ENCODE peak calls at places on chromosomes 3 and 15, in ten cellular contexts. C is left ventricle myocardium inferior, B is breast epithelium, A is hepatocyte, Q is uterus, O is Peyer's patch, J is heart right ventricle, V is heart left ventricle, G is RWPE1, P is HL-60. K is an unnamed sample.

GRCh38 chr15:20386198-20386597 is 155.4 kb downstream of the GOLGA6L6 start:
- DNase-seq in C (no peak), B (no peak), A (no peak), Q (no peak), O (no peak), J (no peak), V (no peak), G (no peak), P (no peak), K (no peak)

GRCh38 chr3:43330981-43331380 is 44.6 kb downstream of the SNRK start:
- DNase-seq in C (no peak), B (no peak), A (no peak), Q (no peak), O (no peak), J (no peak), V (no peak), G (no peak), P (no peak), K (no peak)

GRCh38 chr3:4065080-4065479 is 238.1 kb upstream of the SETMAR start:
- DNase-seq in C (no peak), B (no peak), A (no peak), Q (no peak), O (no peak), J (no peak), V (no peak), G (no peak), P (no peak), K (no peak)

GRCh38 chr3:33377931-33378330 is 62.3 kb downstream of the UBP1 start:
- DNase-seq in C (no peak), B (no peak), A (no peak), Q (no peak), O (no peak), J (no peak), V (no peak), G (no peak), P (no peak), K (no peak)

GRCh38 chr3:63946753-63947152 is 34.6 kb upstream of the SCAANT1 start:
- DNase-seq in C (no peak), B (no peak), A (no peak), Q (no peak), O (no peak), J (no peak), V (no peak), G (no peak), P (no peak), K (no peak)

GRCh38 chr3:54760226-54760625 is 167.6 kb downstream of the LRTM1 start:
- DNase-seq in C (no peak), B (no peak), A (no peak), Q (no peak), O (no peak), J (no peak), V (no peak), G (no peak), P (no peak), K (no peak)

GRCh38 chr3:125219261-125219701 is 6.7 kb upstream of the SLC12A8 start:
- DNase-seq in C (no peak), B (no peak), A (peak), Q (no peak), O (peak), J (no peak), V (no peak), G (no peak), P (no peak), K (no peak)

GRCh38 chr3:63061449-63061848 is 186.2 kb upstream of the CADPS start:
- DNase-seq in C (no peak), B (no peak), A (no peak), Q (no peak), O (no peak), J (no peak), V (no peak), G (no peak), P (no peak), K (no peak)

GRCh38 chr15:92005154-92005553 is 151.6 kb downstream of the SLCO3A1 start:
- DNase-seq in C (no peak), B (no peak), A (no peak), Q (no peak), O (no peak), J (no peak), V (no peak), G (no peak), P (no peak), K (no peak)

GRCh38 chr3:127394984-127395662 is 107.3 kb upstream of the PRR20G start:
- DNase-seq in C (peak), B (no peak), A (no peak), Q (no peak), O (no peak), J (no peak), V (no peak), G (no peak), P (no peak), K (no peak)

GRCh38 chr3:155619118-155619915 is 125.6 kb downstream of the PLCH1 start:
- DNase-seq in C (no peak), B (no peak), A (no peak), Q (no peak), O (no peak), J (no peak), V (no peak), G (no peak), P (no peak), K (no peak)

GRCh38 chr3:98741121-98741716 is 21.9 kb upstream of the ST3GAL6 start:
- DNase-seq in C (no peak), B (no peak), A (peak), Q (no peak), O (no peak), J (no peak), V (no peak), G (peak), P (no peak), K (no peak)

GRCh38 chr3:123158330-123158729 is 43.4 kb upstream of the SEC22A start:
- DNase-seq in C (no peak), B (no peak), A (no peak), Q (no peak), O (peak), J (no peak), V (no peak), G (no peak), P (no peak), K (no peak)

GRCh38 chr15:62935300-62936081 is 107.1 kb upstream of the TPM1 start:
- DNase-seq in C (no peak), B (no peak), A (no peak), Q (no peak), O (no peak), J (no peak), V (no peak), G (no peak), P (no peak), K (no peak)

GRCh38 chr15:68634122-68634482 is 55.3 kb downstream of the CORO2B start:
- DNase-seq in C (no peak), B (no peak), A (no peak), Q (no peak), O (no peak), J (no peak), V (no peak), G (no peak), P (no peak), K (no peak)

GRCh38 chr15:88220443-88221186 is 35.9 kb downstream of the NTRK3 start:
- DNase-seq in C (no peak), B (no peak), A (no peak), Q (no peak), O (no peak), J (no peak), V (no peak), G (no peak), P (no peak), K (no peak)

GRCh38 chr3:63479661-63480035 is 172.8 kb upstream of the SNTN start:
- DNase-seq in C (no peak), B (no peak), A (no peak), Q (peak), O (no peak), J (no peak), V (no peak), G (no peak), P (no peak), K (no peak)

GRCh38 chr3:61848885-61849284 is 287.5 kb downstream of the PTPRG start:
- DNase-seq in C (no peak), B (no peak), A (no peak), Q (no peak), O (no peak), J (no peak), V (peak), G (peak), P (no peak), K (no peak)

GRCh38 chr3:112667599-112667998 is 26.7 kb upstream of the CCDC80 start:
- DNase-seq in C (no peak), B (no peak), A (no peak), Q (no peak), O (no peak), J (no peak), V (no peak), G (no peak), P (no peak), K (no peak)

GRCh38 chr15:62870216-62870615 is 172.3 kb upstream of the TPM1 start:
- DNase-seq in C (no peak), B (no peak), A (no peak), Q (no peak), O (no peak), J (no peak), V (no peak), G (no peak), P (no peak), K (no peak)

GRCh38 chr15:48145923-48146322 is 25.1 kb downstream of the SLC24A5 start:
- DNase-seq in C (no peak), B (no peak), A (no peak), Q (no peak), O (no peak), J (no peak), V (no peak), G (no peak), P (no peak), K (no peak)

GRCh38 chr3:46383946-46384330 is 13.2 kb downstream of the CCR5 start:
- DNase-seq in C (no peak), B (no peak), A (no peak), Q (no peak), O (peak), J (no peak), V (no peak), G (no peak), P (no peak), K (no peak)

GRCh38 chr15:72117448-72117697 is 577 bp downstream of the MYO9A start:
- DNase-seq in C (peak), B (peak), A (peak), Q (peak), O (peak), J (peak), V (peak), G (peak), P (no peak), K (peak)

GRCh38 chr15:51982770-51983103 is 11.2 kb upstream of the LEO1 start:
- DNase-seq in C (no peak), B (no peak), A (no peak), Q (no peak), O (no peak), J (no peak), V (no peak), G (peak), P (no peak), K (no peak)

GRCh38 chr15:90936823-90937222 is 1.7 kb downstream of the UNC45A start:
- DNase-seq in C (no peak), B (no peak), A (no peak), Q (no peak), O (no peak), J (no peak), V (no peak), G (no peak), P (no peak), K (no peak)

GRCh38 chr3:12954891-12955650 is 113.7 kb upstream of the RPL32 start:
- DNase-seq in C (peak), B (peak), A (peak), Q (peak), O (peak), J (peak), V (peak), G (peak), P (peak), K (peak)

GRCh38 chr3:117059990-117060338 is 350.4 kb downstream of the TUSC7 start:
- DNase-seq in C (no peak), B (no peak), A (no peak), Q (no peak), O (no peak), J (no peak), V (no peak), G (no peak), P (no peak), K (no peak)

GRCh38 chr3:117059054-117059989 is 349.7 kb downstream of the TUSC7 start:
- DNase-seq in C (no peak), B (no peak), A (peak), Q (no peak), O (no peak), J (no peak), V (no peak), G (no peak), P (peak), K (no peak)

GRCh38 chr3:117052356-117052755 is 342.8 kb downstream of the TUSC7 start:
- DNase-seq in C (no peak), B (no peak), A (no peak), Q (no peak), O (no peak), J (no peak), V (no peak), G (no peak), P (no peak), K (no peak)

GRCh38 chr3:117054551-117054950 is 345.0 kb downstream of the TUSC7 start:
- DNase-seq in C (no peak), B (no peak), A (no peak), Q (no peak), O (no peak), J (no peak), V (no peak), G (no peak), P (no peak), K (no peak)
- H3K27ac ChIP-seq in C (no peak), B (no peak), A (no peak), Q (no peak), O (no peak), J (no peak), V (no peak), G (no peak), P (no peak), K (no peak)

GRCh38 chr15:67422296-67422695 is 98.6 kb upstream of the C15orf61 start:
- DNase-seq in C (no peak), B (no peak), A (no peak), Q (no peak), O (no peak), J (no peak), V (no peak), G (no peak), P (no peak), K (no peak)

GRCh38 chr15:67416891-67417290 is 104.0 kb upstream of the C15orf61 start:
- DNase-seq in C (no peak), B (no peak), A (no peak), Q (no peak), O (no peak), J (no peak), V (no peak), G (no peak), P (no peak), K (no peak)

GRCh38 chr15:67419705-67420104 is 101.2 kb upstream of the C15orf61 start:
- DNase-seq in C (no peak), B (no peak), A (no peak), Q (no peak), O (no peak), J (no peak), V (no peak), G (no peak), P (no peak), K (no peak)

GRCh38 chr15:67420137-67420536 is 100.8 kb upstream of the C15orf61 start:
- DNase-seq in C (no peak), B (no peak), A (no peak), Q (no peak), O (no peak), J (no peak), V (no peak), G (no peak), P (no peak), K (no peak)

GRCh38 chr15:67421105-67421504 is 99.8 kb upstream of the C15orf61 start:
- DNase-seq in C (no peak), B (no peak), A (no peak), Q (no peak), O (no peak), J (no peak), V (no peak), G (no peak), P (no peak), K (no peak)
- TF ChIP-seq CTCF in C (no peak), B (no peak), A (no peak), Q (no peak), O (no peak), J (no peak), V (no peak), G (no peak), P (no peak), K (no peak)

DNA sequence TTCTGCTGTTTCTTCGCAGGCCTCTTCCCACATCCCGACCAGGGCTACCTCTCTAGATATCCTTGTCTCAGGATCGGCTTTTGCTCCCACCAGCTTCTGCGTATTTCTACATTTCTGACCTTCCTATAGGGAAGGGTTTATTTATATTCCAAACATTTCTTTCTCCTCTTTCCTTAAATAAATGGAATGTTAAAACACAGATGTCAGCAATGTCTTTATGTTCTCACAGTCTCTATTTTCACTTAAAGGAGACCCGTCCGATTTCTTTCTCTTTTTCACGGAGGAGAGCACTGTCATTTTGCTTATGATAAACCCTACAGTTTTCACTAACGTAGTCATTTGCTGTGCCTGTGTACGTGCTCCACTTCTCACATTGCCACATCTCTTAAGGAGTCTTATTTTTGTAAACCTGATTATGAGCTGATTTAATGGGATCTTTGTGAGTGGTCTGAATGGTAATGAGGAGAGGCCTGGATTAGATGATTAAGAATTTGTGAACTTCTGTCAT is 630 bp downstream of the KIF15 start:
- DNase-seq in C (no peak), B (no peak), A (no peak), Q (no peak), O (no peak), J (no peak), V (no peak), G (no peak), P (no peak), K (no peak)
- H3K27ac ChIP-seq in C (no peak), B (no peak), A (no peak), Q (no peak), O (no peak), J (no peak), V (no peak), G (peak), P (peak), K (no peak)

GRCh38 chr15:40053234-40054055 is 14.5 kb upstream of the SRP14 start:
- DNase-seq in C (no peak), B (no peak), A (no peak), Q (no peak), O (no peak), J (no peak), V (no peak), G (no peak), P (no peak), K (no peak)
- TF ChIP-seq CTCF in C (no peak), B (no peak), A (peak), Q (no peak), O (no peak), J (no peak), V (no peak), G (no peak), P (no peak), K (no peak)